ENCODE peak calls at places on chromosomes 12 and 14, in eight cellular contexts. One of them, this sample, is unnamed.

GRCh38 chr12:70070494-70071007 is 172.7 kb upstream of the CNOT2 start:
- DNase-seq in astrocyte of the spinal cord: peak; percentile 8
- DNase-seq in IMR-90: no peak
- DNase-seq in testis: no peak
- DNase-seq in K562: no peak
- DNase-seq in fibroblast of lung: no peak
- DNase-seq in HL-60: no peak
- DNase-seq in kidney epithelial cell: no peak
- DNase-seq in this sample: no peak

GRCh38 chr12:46629331-46630229 is 196.2 kb downstream of the SLC38A4 start:
- DNase-seq in astrocyte of the spinal cord: no peak
- DNase-seq in IMR-90: no peak
- DNase-seq in testis: no peak
- DNase-seq in K562: no peak
- DNase-seq in fibroblast of lung: no peak
- DNase-seq in HL-60: no peak
- DNase-seq in kidney epithelial cell: no peak
- DNase-seq in this sample: no peak

GRCh38 chr14:62691613-62692489 is 353.4 kb downstream of the KCNH5 start:
- DNase-seq in astrocyte of the spinal cord: peak; percentile 94
- DNase-seq in IMR-90: peak; percentile 97
- DNase-seq in testis: no peak
- DNase-seq in K562: no peak
- DNase-seq in fibroblast of lung: peak; percentile 99
- DNase-seq in HL-60: no peak
- DNase-seq in kidney epithelial cell: peak; percentile 38
- DNase-seq in this sample: no peak

GRCh38 chr12:42868291-42868690 is 278.7 kb upstream of the PRICKLE1 start:
- DNase-seq in astrocyte of the spinal cord: peak; percentile 75
- DNase-seq in IMR-90: no peak
- DNase-seq in testis: no peak
- DNase-seq in K562: no peak
- DNase-seq in fibroblast of lung: no peak
- DNase-seq in HL-60: no peak
- DNase-seq in kidney epithelial cell: no peak
- DNase-seq in this sample: no peak

GRCh38 chr12:53960187-53961024 is 5.7 kb downstream of the HOXC12 start:
- DNase-seq in astrocyte of the spinal cord: no peak
- DNase-seq in IMR-90: no peak
- DNase-seq in testis: no peak
- DNase-seq in K562: no peak
- DNase-seq in fibroblast of lung: no peak
- DNase-seq in HL-60: no peak
- DNase-seq in kidney epithelial cell: no peak
- DNase-seq in this sample: no peak

GRCh38 chr12:70619471-70620152 is 17.6 kb downstream of the PTPRB start:
- DNase-seq in astrocyte of the spinal cord: peak; percentile 47
- DNase-seq in IMR-90: peak; percentile 70
- DNase-seq in testis: no peak
- DNase-seq in K562: peak; percentile 64
- DNase-seq in fibroblast of lung: peak; percentile 10
- DNase-seq in HL-60: no peak
- DNase-seq in kidney epithelial cell: no peak
- DNase-seq in this sample: no peak

GRCh38 chr14:54374117-54374884 is 22.5 kb upstream of the CDKN3 start:
- DNase-seq in astrocyte of the spinal cord: peak; percentile 40
- DNase-seq in IMR-90: peak; percentile 53
- DNase-seq in testis: no peak
- DNase-seq in K562: no peak
- DNase-seq in fibroblast of lung: peak; percentile 43
- DNase-seq in HL-60: no peak
- DNase-seq in kidney epithelial cell: no peak
- DNase-seq in this sample: no peak

GRCh38 chr14:20614038-20614840 is 23.1 kb upstream of the RNASE12 start:
- DNase-seq in astrocyte of the spinal cord: peak; percentile 43
- DNase-seq in IMR-90: no peak
- DNase-seq in testis: peak; percentile 45
- DNase-seq in K562: no peak
- DNase-seq in fibroblast of lung: no peak
- DNase-seq in HL-60: peak; percentile 23
- DNase-seq in kidney epithelial cell: no peak
- DNase-seq in this sample: no peak

GRCh38 chr12:18430425-18431048 is 169.2 kb downstream of the PIK3C2G start:
- DNase-seq in astrocyte of the spinal cord: peak; percentile 61
- DNase-seq in IMR-90: peak; percentile 71
- DNase-seq in testis: peak; percentile 66
- DNase-seq in K562: peak; percentile 21
- DNase-seq in fibroblast of lung: peak; percentile 78
- DNase-seq in HL-60: peak; percentile 28
- DNase-seq in kidney epithelial cell: peak; percentile 23
- DNase-seq in this sample: peak; percentile 56

GRCh38 chr14:87217023-87217422 is 776.0 kb downstream of the GALC start:
- DNase-seq in astrocyte of the spinal cord: no peak
- DNase-seq in IMR-90: no peak
- DNase-seq in testis: no peak
- DNase-seq in K562: no peak
- DNase-seq in fibroblast of lung: no peak
- DNase-seq in HL-60: no peak
- DNase-seq in kidney epithelial cell: no peak
- DNase-seq in this sample: no peak

GRCh38 chr12:26317942-26318565 is 122.7 kb downstream of the SSPN start:
- DNase-seq in astrocyte of the spinal cord: peak; percentile 83
- DNase-seq in IMR-90: peak; percentile 84
- DNase-seq in testis: no peak
- DNase-seq in K562: no peak
- DNase-seq in fibroblast of lung: peak; percentile 73
- DNase-seq in HL-60: no peak
- DNase-seq in kidney epithelial cell: peak; percentile 94
- DNase-seq in this sample: no peak

DNA sequence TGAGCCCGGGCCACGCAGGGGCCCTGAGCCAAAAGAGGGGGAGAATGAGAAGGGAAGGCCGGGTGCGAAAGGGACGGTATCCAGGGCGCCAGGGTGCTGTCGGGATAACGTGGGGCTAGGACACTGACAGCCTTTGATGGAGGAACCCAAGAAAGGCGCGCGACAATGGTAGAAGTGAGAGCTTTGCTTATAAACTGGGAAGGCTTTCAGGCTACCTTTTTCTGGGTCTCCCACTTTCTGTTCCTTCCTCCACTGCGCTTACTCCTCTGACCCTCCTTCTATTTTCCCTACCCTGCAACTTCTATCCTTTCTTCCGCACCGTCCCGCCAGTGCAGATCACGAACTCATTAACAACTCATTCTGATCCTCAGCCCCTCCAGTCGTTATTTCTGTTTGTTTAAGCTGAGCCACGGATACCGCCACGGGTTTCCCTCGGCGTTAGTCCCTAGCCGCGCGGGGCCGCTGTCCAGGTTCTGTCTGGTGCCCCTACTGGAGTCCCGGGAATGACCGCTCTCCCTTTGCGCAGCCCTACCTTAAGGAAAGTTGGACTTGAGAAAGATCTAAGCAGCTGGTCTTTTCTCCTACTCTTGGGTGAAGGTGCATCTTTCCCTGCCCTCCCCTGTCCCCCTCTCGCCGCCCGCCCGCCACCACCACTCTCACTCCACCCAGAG is 3.0 kb downstream of the SSTR1 start:
- DNase-seq in astrocyte of the spinal cord: peak; percentile 47
- DNase-seq in IMR-90: peak; percentile 70
- DNase-seq in testis: peak; percentile 29
- DNase-seq in K562: no peak
- DNase-seq in fibroblast of lung: peak; percentile 73
- DNase-seq in HL-60: no peak
- DNase-seq in kidney epithelial cell: no peak
- DNase-seq in this sample: peak; percentile 18
- H3K4me3 ChIP-seq in astrocyte of the spinal cord: peak overlapping the region; percentile 21
- H3K4me3 ChIP-seq in IMR-90: peak overlapping the region; percentile 61
- H3K4me3 ChIP-seq in testis: no peak overlapping the region
- H3K4me3 ChIP-seq in K562: no peak overlapping the region
- H3K4me3 ChIP-seq in fibroblast of lung: peak overlapping the region; percentile 55
- H3K4me3 ChIP-seq in HL-60: no peak overlapping the region
- H3K4me3 ChIP-seq in kidney epithelial cell: peak overlapping the region; percentile 33
- H3K4me3 ChIP-seq in this sample: no peak overlapping the region

DNA sequence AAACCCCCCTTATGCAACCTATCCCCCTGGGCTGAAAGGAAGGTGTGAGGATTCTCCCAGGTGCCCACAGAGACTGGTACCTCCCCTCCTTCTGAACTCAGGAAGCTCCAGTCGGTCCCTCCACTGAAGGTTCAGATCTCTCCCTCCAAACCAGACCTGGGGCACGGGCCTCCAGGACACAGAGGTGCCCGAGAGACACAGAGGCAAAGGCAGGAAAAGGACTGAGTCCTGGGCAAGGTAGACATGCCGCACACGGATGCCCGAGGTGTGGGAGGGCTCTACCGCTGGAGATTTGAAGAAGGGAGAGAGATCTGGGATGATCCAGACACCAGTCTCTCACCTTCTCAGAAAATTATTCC is 3.6 kb downstream of the CEBPE start:
- DNase-seq in astrocyte of the spinal cord: no peak
- DNase-seq in IMR-90: no peak
- DNase-seq in testis: no peak
- DNase-seq in K562: no peak
- DNase-seq in fibroblast of lung: no peak
- DNase-seq in HL-60: no peak
- DNase-seq in kidney epithelial cell: no peak
- DNase-seq in this sample: no peak
- H3K4me3 ChIP-seq in astrocyte of the spinal cord: no peak overlapping the region
- H3K4me3 ChIP-seq in IMR-90: no peak overlapping the region
- H3K4me3 ChIP-seq in testis: no peak overlapping the region
- H3K4me3 ChIP-seq in K562: no peak overlapping the region
- H3K4me3 ChIP-seq in fibroblast of lung: no peak overlapping the region
- H3K4me3 ChIP-seq in HL-60: peak overlapping the region; percentile 71
- H3K4me3 ChIP-seq in kidney epithelial cell: no peak overlapping the region
- H3K4me3 ChIP-seq in this sample: no peak overlapping the region

DNA sequence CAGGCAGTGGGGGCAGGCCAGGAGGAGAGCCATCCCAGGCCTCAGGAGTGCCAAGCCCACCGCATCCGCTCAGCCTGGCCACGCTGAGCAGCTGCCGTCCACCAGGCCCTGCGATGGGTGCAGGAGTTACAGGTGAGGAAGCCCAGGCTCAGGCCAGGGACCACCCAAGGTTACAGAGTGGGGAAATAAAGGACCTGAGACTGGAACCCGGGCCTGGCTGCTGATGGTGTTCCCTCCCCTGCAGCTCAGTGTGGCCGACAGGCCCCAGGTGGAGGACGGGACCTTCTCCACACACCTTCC is 48.9 kb upstream of the DIO3 start:
- DNase-seq in astrocyte of the spinal cord: no peak
- DNase-seq in IMR-90: no peak
- DNase-seq in testis: no peak
- DNase-seq in K562: no peak
- DNase-seq in fibroblast of lung: no peak
- DNase-seq in HL-60: no peak
- DNase-seq in kidney epithelial cell: no peak
- DNase-seq in this sample: no peak
- H3K4me3 ChIP-seq in astrocyte of the spinal cord: no peak overlapping the region
- H3K4me3 ChIP-seq in IMR-90: no peak overlapping the region
- H3K4me3 ChIP-seq in testis: no peak overlapping the region
- H3K4me3 ChIP-seq in K562: no peak overlapping the region
- H3K4me3 ChIP-seq in fibroblast of lung: no peak overlapping the region
- H3K4me3 ChIP-seq in HL-60: no peak overlapping the region
- H3K4me3 ChIP-seq in kidney epithelial cell: no peak overlapping the region
- H3K4me3 ChIP-seq in this sample: no peak overlapping the region

GRCh38 chr14:69571449-69571878 is 3.2 kb downstream of the CCDC177 start:
- DNase-seq in astrocyte of the spinal cord: no peak
- DNase-seq in IMR-90: no peak
- DNase-seq in testis: no peak
- DNase-seq in K562: no peak
- DNase-seq in fibroblast of lung: no peak
- DNase-seq in HL-60: no peak
- DNase-seq in kidney epithelial cell: no peak
- DNase-seq in this sample: no peak
- H3K4me3 ChIP-seq in astrocyte of the spinal cord: no peak overlapping the region
- H3K4me3 ChIP-seq in IMR-90: peak overlapping the region; percentile 10
- H3K4me3 ChIP-seq in testis: peak overlapping the region; percentile 42
- H3K4me3 ChIP-seq in K562: no peak overlapping the region
- H3K4me3 ChIP-seq in fibroblast of lung: no peak overlapping the region
- H3K4me3 ChIP-seq in HL-60: no peak overlapping the region
- H3K4me3 ChIP-seq in kidney epithelial cell: peak overlapping the region; percentile 9
- H3K4me3 ChIP-seq in this sample: no peak overlapping the region

GRCh38 chr14:99246536-99247083 is 25.4 kb downstream of the BCL11B start:
- DNase-seq in astrocyte of the spinal cord: no peak
- DNase-seq in IMR-90: no peak
- DNase-seq in testis: no peak
- DNase-seq in K562: no peak
- DNase-seq in fibroblast of lung: no peak
- DNase-seq in HL-60: no peak
- DNase-seq in kidney epithelial cell: no peak
- DNase-seq in this sample: no peak
- H3K4me3 ChIP-seq in astrocyte of the spinal cord: no peak overlapping the region
- H3K4me3 ChIP-seq in IMR-90: no peak overlapping the region
- H3K4me3 ChIP-seq in testis: peak overlapping the region; percentile 53
- H3K4me3 ChIP-seq in K562: no peak overlapping the region
- H3K4me3 ChIP-seq in fibroblast of lung: no peak overlapping the region
- H3K4me3 ChIP-seq in HL-60: no peak overlapping the region
- H3K4me3 ChIP-seq in kidney epithelial cell: peak overlapping the region; percentile 18
- H3K4me3 ChIP-seq in this sample: peak overlapping the region; percentile 30

GRCh38 chr14:58772061-58772604 is 134.4 kb downstream of the DACT1 start:
- DNase-seq in astrocyte of the spinal cord: no peak
- DNase-seq in IMR-90: no peak
- DNase-seq in testis: no peak
- DNase-seq in K562: no peak
- DNase-seq in fibroblast of lung: no peak
- DNase-seq in HL-60: no peak
- DNase-seq in kidney epithelial cell: no peak
- DNase-seq in this sample: no peak
- H3K4me3 ChIP-seq in astrocyte of the spinal cord: no peak overlapping the region
- H3K4me3 ChIP-seq in IMR-90: no peak overlapping the region
- H3K4me3 ChIP-seq in testis: no peak overlapping the region
- H3K4me3 ChIP-seq in K562: no peak overlapping the region
- H3K4me3 ChIP-seq in fibroblast of lung: no peak overlapping the region
- H3K4me3 ChIP-seq in HL-60: no peak overlapping the region
- H3K4me3 ChIP-seq in kidney epithelial cell: no peak overlapping the region
- H3K4me3 ChIP-seq in this sample: no peak overlapping the region

GRCh38 chr12:11555743-11556625 is 93.5 kb upstream of the ETV6 start:
- DNase-seq in astrocyte of the spinal cord: no peak
- DNase-seq in IMR-90: no peak
- DNase-seq in testis: no peak
- DNase-seq in K562: peak; percentile 6
- DNase-seq in fibroblast of lung: no peak
- DNase-seq in HL-60: no peak
- DNase-seq in kidney epithelial cell: no peak
- DNase-seq in this sample: no peak
- H3K4me3 ChIP-seq in astrocyte of the spinal cord: no peak overlapping the region
- H3K4me3 ChIP-seq in IMR-90: no peak overlapping the region
- H3K4me3 ChIP-seq in testis: no peak overlapping the region
- H3K4me3 ChIP-seq in K562: no peak overlapping the region
- H3K4me3 ChIP-seq in fibroblast of lung: no peak overlapping the region
- H3K4me3 ChIP-seq in HL-60: no peak overlapping the region
- H3K4me3 ChIP-seq in kidney epithelial cell: no peak overlapping the region
- H3K4me3 ChIP-seq in this sample: no peak overlapping the region

This sample was measured in neuronal stem cell.